ENCODE peak calls at places on chromosome 13, in eight cellular contexts. M, A, R, Y, D, X, U and N are unnamed samples.

GRCh38 chr13:40102854-40103253 is 447.4 kb downstream of the COG6 start:
- DNase-seq in M (peak; percentile 13), A (no peak), R (peak; percentile 25), Y (no peak), D (no peak), X (peak; percentile 65), U (no peak), N (no peak)

GRCh38 chr13:98549728-98550317 is 27.1 kb downstream of the STK24 start:
- DNase-seq in M (no peak), A (no peak), R (no peak), Y (no peak), D (no peak), X (peak; percentile 60), U (no peak), N (no peak)

GRCh38 chr13:98540476-98540875 is 36.4 kb downstream of the STK24 start:
- DNase-seq in M (no peak), A (no peak), R (no peak), Y (no peak), D (no peak), X (no peak), U (no peak), N (no peak)

GRCh38 chr13:25207291-25207690 is 35.2 kb upstream of the AMER2 start:
- DNase-seq in M (no peak), A (no peak), R (no peak), Y (no peak), D (no peak), X (no peak), U (no peak), N (no peak)

GRCh38 chr13:108226184-108226583 is 8.0 kb downstream of the ABHD13 start:
- DNase-seq in M (no peak), A (no peak), R (no peak), Y (no peak), D (no peak), X (no peak), U (no peak), N (no peak)

GRCh38 chr13:82248713-82249112 is 1633.6 kb downstream of the SLITRK1 start:
- DNase-seq in M (no peak), A (no peak), R (no peak), Y (no peak), D (no peak), X (no peak), U (no peak), N (no peak)

GRCh38 chr13:71643466-71643865 is 223.5 kb downstream of the DACH1 start:
- DNase-seq in M (no peak), A (no peak), R (no peak), Y (no peak), D (no peak), X (no peak), U (no peak), N (no peak)

GRCh38 chr13:35723061-35723461 is 246.6 kb upstream of the MAB21L1 start:
- DNase-seq in M (no peak), A (no peak), R (no peak), Y (no peak), D (no peak), X (peak; percentile 33), U (no peak), N (no peak)

GRCh38 chr13:40600145-40600751 is 66.2 kb downstream of the FOXO1 start:
- DNase-seq in M (no peak), A (no peak), R (no peak), Y (no peak), D (no peak), X (no peak), U (no peak), N (no peak)

GRCh38 chr13:30156826-30157615 is 150.3 kb downstream of the KATNAL1 start:
- DNase-seq in M (no peak), A (no peak), R (no peak), Y (no peak), D (no peak), X (no peak), U (no peak), N (no peak)

GRCh38 chr13:21670006-21670882 is 629 bp upstream of the FGF9 start:
- DNase-seq in M (peak; percentile 63), A (peak; percentile 71), R (peak; percentile 52), Y (no peak), D (peak; percentile 87), X (peak; percentile 48), U (no peak), N (no peak)

DNA sequence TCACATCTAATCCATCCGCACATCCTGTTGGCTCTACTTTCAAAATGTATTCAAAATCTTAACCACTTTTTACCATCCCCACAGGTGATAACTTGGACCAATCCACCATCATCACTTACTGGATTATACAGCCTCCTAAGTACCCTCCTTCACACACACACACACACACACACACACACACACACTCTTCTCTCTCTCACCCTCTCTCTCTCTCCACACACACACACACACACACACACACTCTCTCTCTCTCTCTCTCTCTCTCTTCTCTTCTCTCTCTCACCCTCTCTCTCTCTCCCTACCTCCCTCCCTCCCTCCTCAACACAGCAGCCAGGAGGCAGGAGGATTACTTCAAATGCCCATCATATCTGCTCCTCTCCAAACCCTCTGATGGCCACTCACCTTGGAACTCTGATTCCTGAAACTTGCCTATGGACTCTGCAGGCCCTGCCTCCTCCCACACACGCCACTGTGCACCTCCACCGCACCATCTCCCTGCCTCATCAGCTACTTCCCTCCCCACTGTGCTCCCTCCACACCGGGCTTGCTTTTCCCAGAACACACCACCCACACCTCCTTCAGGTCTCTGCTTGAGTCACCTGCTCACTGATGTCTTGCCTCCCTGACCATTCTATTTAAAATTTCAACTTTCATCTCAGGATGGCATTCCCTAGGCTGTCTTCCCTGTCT is 39.7 kb downstream of the RCBTB2 start:
- DNase-seq in M (no peak), A (no peak), R (no peak), Y (no peak), D (no peak), X (no peak), U (no peak), N (no peak)
- H3K4me3 ChIP-seq in M (no peak overlapping the region), A (no peak overlapping the region), R (no peak overlapping the region), Y (no peak overlapping the region), D (no peak overlapping the region), X (no peak overlapping the region), U (peak overlapping the region; percentile 59), N (no peak overlapping the region)

GRCh38 chr13:48750588-48751383 is 97.1 kb downstream of the CYSLTR2 start:
- DNase-seq in M (no peak), A (no peak), R (no peak), Y (no peak), D (no peak), X (no peak), U (no peak), N (no peak)
- TF ChIP-seq CTCF in M (no peak), A (no peak), R (no peak), Y (no peak), D (no peak), X (no peak), U (no peak), N (no peak)

GRCh38 chr13:114259374-114259773 is 22.0 kb upstream of the UPF3A start:
- DNase-seq in M (no peak), A (no peak), R (no peak), Y (no peak), D (no peak), X (no peak), U (no peak), N (no peak)

GRCh38 chr13:114259974-114260373 is 21.4 kb upstream of the UPF3A start:
- DNase-seq in M (no peak), A (no peak), R (no peak), Y (no peak), D (no peak), X (no peak), U (no peak), N (no peak)

GRCh38 chr13:114256547-114256946 is 21.9 kb downstream of the CDC16 start:
- DNase-seq in M (no peak), A (no peak), R (no peak), Y (no peak), D (no peak), X (no peak), U (no peak), N (no peak)

GRCh38 chr13:114258589-114258988 is 22.8 kb upstream of the UPF3A start:
- DNase-seq in M (no peak), A (no peak), R (no peak), Y (no peak), D (no peak), X (no peak), U (no peak), N (no peak)

GRCh38 chr13:114257014-114257413 is 22.3 kb downstream of the CDC16 start:
- DNase-seq in M (no peak), A (no peak), R (no peak), Y (no peak), D (no peak), X (no peak), U (no peak), N (no peak)
- H3K36me3 ChIP-seq in M (peaks cover 92% of the 10 kb centered on the region), A (no peaks in the 10 kb centered on the region), R (peaks cover 57% of the 10 kb centered on the region), Y (peaks cover 77% of the 10 kb centered on the region), D (peaks cover 22% of the 10 kb centered on the region), X (peaks cover 44% of the 10 kb centered on the region), U (peaks cover 9% of the 10 kb centered on the region), N (peaks cover 20% of the 10 kb centered on the region)

GRCh38 chr13:41847216-41847615 is 113.7 kb downstream of the VWA8 start:
- DNase-seq in M (no peak), A (no peak), R (no peak), Y (no peak), D (no peak), X (no peak), U (no peak), N (no peak)

DNA sequence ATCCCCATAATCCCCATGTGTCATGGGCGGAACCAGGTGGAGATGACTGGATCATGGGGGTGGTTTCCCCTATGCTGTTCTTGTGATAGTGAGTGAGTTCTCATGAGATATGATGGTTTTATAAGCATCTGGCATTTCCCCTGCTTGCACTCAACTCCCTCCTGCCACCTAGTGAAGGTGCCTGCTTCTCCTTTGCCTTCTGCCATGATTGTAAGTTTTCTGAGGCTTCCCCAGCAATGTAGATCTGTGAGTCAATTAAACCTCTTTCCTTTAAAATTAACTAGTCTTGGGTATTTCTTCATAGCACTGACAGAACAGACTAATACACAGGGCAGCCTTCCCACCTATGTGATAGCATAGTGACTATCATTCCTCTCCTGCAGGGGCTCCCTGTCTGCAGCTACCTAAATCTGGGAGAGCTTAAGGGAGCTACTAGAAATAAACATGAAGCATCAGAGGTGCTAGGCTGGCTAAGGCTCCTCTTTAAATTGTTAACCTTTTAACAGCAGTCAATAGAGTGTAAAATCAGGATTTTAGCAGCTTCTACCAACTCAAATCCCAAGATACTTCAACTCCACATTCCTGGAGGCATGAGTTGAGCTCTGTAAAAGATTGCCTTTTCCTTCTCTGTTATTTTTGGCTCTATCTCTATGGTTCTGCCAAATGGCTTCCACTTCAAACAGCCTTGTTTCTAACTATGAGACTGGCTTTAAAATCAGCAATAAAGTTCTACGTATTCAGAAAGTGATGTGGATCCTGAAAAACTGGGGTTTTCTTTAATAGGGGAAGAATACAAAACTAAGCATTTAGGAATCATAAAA is 112.3 kb downstream of the VWA8 start:
- DNase-seq in M (no peak), A (no peak), R (no peak), Y (no peak), D (no peak), X (peak; percentile 52), U (no peak), N (no peak)
- H3K4me3 ChIP-seq in M (no peak overlapping the region), A (no peak overlapping the region), R (no peak overlapping the region), Y (no peak overlapping the region), D (no peak overlapping the region), X (no peak overlapping the region), U (no peak overlapping the region), N (no peak overlapping the region)

DNA sequence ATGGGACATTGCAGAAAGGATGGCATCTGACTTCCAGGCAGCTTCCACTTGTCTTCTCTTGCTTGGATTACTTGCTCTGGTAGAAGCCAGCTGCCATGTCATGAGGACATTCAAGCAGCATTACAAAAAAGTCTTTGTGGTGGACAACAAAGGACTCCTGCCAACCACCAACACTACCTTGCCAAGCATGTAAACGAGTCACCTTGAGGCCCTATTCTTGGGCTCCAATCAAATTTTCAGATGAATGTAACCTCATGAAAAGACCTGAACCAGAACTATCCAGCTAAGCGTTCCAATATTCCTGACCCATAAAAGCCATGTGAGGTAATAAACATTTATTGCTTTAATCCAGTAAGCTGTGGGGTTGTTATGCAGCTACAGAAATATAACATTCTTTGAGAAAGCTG is 12.5 kb downstream of the PROSER1 start:
- DNase-seq in M (no peak), A (no peak), R (no peak), Y (no peak), D (no peak), X (no peak), U (peak; percentile 73), N (no peak)
- TF ChIP-seq CTCF in M (no peak), A (no peak), R (no peak), Y (no peak), D (no peak), X (no peak), U (no peak), N (no peak)